ENCODE peak calls at places on chromosomes 13 and 19, in ten cellular contexts. One of them, this sample, is unnamed.
A peak's percentile ranks its signal among the peaks of the same experiment; 100 is the strongest.

GRCh38 chr13:89113744-89114143 is 1442.6 kb downstream of the SLITRK5 start:
- DNase-seq in progenitor cell of endocrine pancreas: no peak
- DNase-seq in posterior vena cava: no peak
- DNase-seq in NCI-H1092 treated with DMSO at 0.1 percent for 48 hours: no peak
- DNase-seq in NCI-H1048: no peak
- DNase-seq in fibroblast of gingiva: no peak
- DNase-seq in sciatic nerve: no peak
- DNase-seq in midbrain: no peak
- DNase-seq in AG08395: no peak
- DNase-seq in ACHN: no peak
- DNase-seq in this sample: no peak

GRCh38 chr13:99217461-99218101 is 16.9 kb downstream of the UBAC2 start:
- DNase-seq in progenitor cell of endocrine pancreas: no peak
- DNase-seq in posterior vena cava: no peak
- DNase-seq in NCI-H1092 treated with DMSO at 0.1 percent for 48 hours: peak; percentile 42
- DNase-seq in NCI-H1048: no peak
- DNase-seq in fibroblast of gingiva: no peak
- DNase-seq in sciatic nerve: no peak
- DNase-seq in midbrain: no peak
- DNase-seq in AG08395: no peak
- DNase-seq in ACHN: no peak
- DNase-seq in this sample: no peak

GRCh38 chr13:99442273-99442895 is 58.9 kb upstream of the TM9SF2 start:
- DNase-seq in progenitor cell of endocrine pancreas: no peak
- DNase-seq in posterior vena cava: no peak
- DNase-seq in NCI-H1092 treated with DMSO at 0.1 percent for 48 hours: peak; percentile 78
- DNase-seq in NCI-H1048: peak; percentile 4
- DNase-seq in fibroblast of gingiva: peak; percentile 32
- DNase-seq in sciatic nerve: no peak
- DNase-seq in midbrain: peak; percentile 40
- DNase-seq in AG08395: peak; percentile 62
- DNase-seq in ACHN: peak; percentile 53
- DNase-seq in this sample: peak; percentile 21

GRCh38 chr19:43533546-43534304 is 737 bp downstream of the ZNF575 start:
- DNase-seq in progenitor cell of endocrine pancreas: peak; percentile 96
- DNase-seq in posterior vena cava: peak; percentile 99
- DNase-seq in NCI-H1092 treated with DMSO at 0.1 percent for 48 hours: peak; percentile 75
- DNase-seq in NCI-H1048: peak; percentile 100
- DNase-seq in fibroblast of gingiva: peak; percentile 100
- DNase-seq in sciatic nerve: peak; percentile 100
- DNase-seq in midbrain: peak; percentile 83
- DNase-seq in AG08395: peak; percentile 98
- DNase-seq in ACHN: peak; percentile 95
- DNase-seq in this sample: peak; percentile 98

GRCh38 chr19:42496551-42497133 is 31.6 kb downstream of the CEACAM1 start:
- DNase-seq in progenitor cell of endocrine pancreas: no peak
- DNase-seq in posterior vena cava: no peak
- DNase-seq in NCI-H1092 treated with DMSO at 0.1 percent for 48 hours: no peak
- DNase-seq in NCI-H1048: no peak
- DNase-seq in fibroblast of gingiva: no peak
- DNase-seq in sciatic nerve: no peak
- DNase-seq in midbrain: no peak
- DNase-seq in AG08395: no peak
- DNase-seq in ACHN: no peak
- DNase-seq in this sample: no peak

GRCh38 chr13:21817878-21818277 is 147.0 kb downstream of the FGF9 start:
- DNase-seq in progenitor cell of endocrine pancreas: no peak
- DNase-seq in posterior vena cava: no peak
- DNase-seq in NCI-H1092 treated with DMSO at 0.1 percent for 48 hours: no peak
- DNase-seq in NCI-H1048: no peak
- DNase-seq in fibroblast of gingiva: no peak
- DNase-seq in sciatic nerve: no peak
- DNase-seq in midbrain: no peak
- DNase-seq in AG08395: no peak
- DNase-seq in ACHN: no peak
- DNase-seq in this sample: no peak

GRCh38 chr13:112711528-112712265 is 21.9 kb downstream of the ATP11A start:
- DNase-seq in progenitor cell of endocrine pancreas: peak; percentile 44
- DNase-seq in posterior vena cava: peak; percentile 94
- DNase-seq in NCI-H1092 treated with DMSO at 0.1 percent for 48 hours: peak; percentile 35
- DNase-seq in NCI-H1048: no peak
- DNase-seq in fibroblast of gingiva: peak; percentile 89
- DNase-seq in sciatic nerve: peak; percentile 83
- DNase-seq in midbrain: no peak
- DNase-seq in AG08395: peak; percentile 98
- DNase-seq in ACHN: peak; percentile 77
- DNase-seq in this sample: peak; percentile 63

GRCh38 chr19:14440049-14440448 is 6.9 kb downstream of the PKN1 start:
- DNase-seq in progenitor cell of endocrine pancreas: no peak
- DNase-seq in posterior vena cava: peak; percentile 94
- DNase-seq in NCI-H1092 treated with DMSO at 0.1 percent for 48 hours: no peak
- DNase-seq in NCI-H1048: no peak
- DNase-seq in fibroblast of gingiva: no peak
- DNase-seq in sciatic nerve: peak; percentile 79
- DNase-seq in midbrain: peak; percentile 15
- DNase-seq in AG08395: no peak
- DNase-seq in ACHN: no peak
- DNase-seq in this sample: no peak

GRCh38 chr13:50831510-50831909 is 12.0 kb downstream of the DLEU7 start:
- DNase-seq in progenitor cell of endocrine pancreas: no peak
- DNase-seq in posterior vena cava: no peak
- DNase-seq in NCI-H1092 treated with DMSO at 0.1 percent for 48 hours: no peak
- DNase-seq in NCI-H1048: no peak
- DNase-seq in fibroblast of gingiva: no peak
- DNase-seq in sciatic nerve: no peak
- DNase-seq in midbrain: no peak
- DNase-seq in AG08395: no peak
- DNase-seq in ACHN: no peak
- DNase-seq in this sample: no peak

GRCh38 chr19:5125376-5125775 is 156.5 kb downstream of the KDM4B start:
- DNase-seq in progenitor cell of endocrine pancreas: no peak
- DNase-seq in posterior vena cava: no peak
- DNase-seq in NCI-H1092 treated with DMSO at 0.1 percent for 48 hours: no peak
- DNase-seq in NCI-H1048: no peak
- DNase-seq in fibroblast of gingiva: no peak
- DNase-seq in sciatic nerve: no peak
- DNase-seq in midbrain: no peak
- DNase-seq in AG08395: no peak
- DNase-seq in ACHN: no peak
- DNase-seq in this sample: no peak

GRCh38 chr13:62747629-62748028 is 1332.0 kb upstream of the PCDH20 start:
- DNase-seq in progenitor cell of endocrine pancreas: no peak
- DNase-seq in posterior vena cava: no peak
- DNase-seq in NCI-H1092 treated with DMSO at 0.1 percent for 48 hours: no peak
- DNase-seq in NCI-H1048: no peak
- DNase-seq in fibroblast of gingiva: no peak
- DNase-seq in sciatic nerve: no peak
- DNase-seq in midbrain: no peak
- DNase-seq in AG08395: no peak
- DNase-seq in ACHN: peak; percentile 39
- DNase-seq in this sample: no peak

GRCh38 chr13:30132623-30133553 is 174.5 kb downstream of the KATNAL1 start:
- DNase-seq in progenitor cell of endocrine pancreas: peak; percentile 96
- DNase-seq in posterior vena cava: peak; percentile 99
- DNase-seq in NCI-H1092 treated with DMSO at 0.1 percent for 48 hours: peak; percentile 59
- DNase-seq in NCI-H1048: peak; percentile 76
- DNase-seq in fibroblast of gingiva: peak; percentile 85
- DNase-seq in sciatic nerve: peak; percentile 99
- DNase-seq in midbrain: peak; percentile 95
- DNase-seq in AG08395: peak; percentile 90
- DNase-seq in ACHN: peak; percentile 86
- DNase-seq in this sample: peak; percentile 62

GRCh38 chr13:87498681-87499080 is 172.5 kb upstream of the SLITRK5 start:
- DNase-seq in progenitor cell of endocrine pancreas: peak; percentile 22
- DNase-seq in posterior vena cava: no peak
- DNase-seq in NCI-H1092 treated with DMSO at 0.1 percent for 48 hours: no peak
- DNase-seq in NCI-H1048: no peak
- DNase-seq in fibroblast of gingiva: no peak
- DNase-seq in sciatic nerve: no peak
- DNase-seq in midbrain: no peak
- DNase-seq in AG08395: no peak
- DNase-seq in ACHN: peak; percentile 40
- DNase-seq in this sample: no peak

GRCh38 chr19:49588370-49589122 is 2.4 kb upstream of the PRR12 start:
- DNase-seq in progenitor cell of endocrine pancreas: no peak
- DNase-seq in posterior vena cava: no peak
- DNase-seq in NCI-H1092 treated with DMSO at 0.1 percent for 48 hours: no peak
- DNase-seq in NCI-H1048: no peak
- DNase-seq in fibroblast of gingiva: no peak
- DNase-seq in sciatic nerve: no peak
- DNase-seq in midbrain: no peak
- DNase-seq in AG08395: no peak
- DNase-seq in ACHN: no peak
- DNase-seq in this sample: no peak

GRCh38 chr13:73107970-73108369 is 49.2 kb downstream of the KLF5 start:
- DNase-seq in progenitor cell of endocrine pancreas: no peak
- DNase-seq in posterior vena cava: no peak
- DNase-seq in NCI-H1092 treated with DMSO at 0.1 percent for 48 hours: no peak
- DNase-seq in NCI-H1048: no peak
- DNase-seq in fibroblast of gingiva: no peak
- DNase-seq in sciatic nerve: no peak
- DNase-seq in midbrain: no peak
- DNase-seq in AG08395: no peak
- DNase-seq in ACHN: no peak
- DNase-seq in this sample: no peak

GRCh38 chr13:113170503-113170902 is 12.1 kb downstream of the PROZ start:
- DNase-seq in progenitor cell of endocrine pancreas: no peak
- DNase-seq in posterior vena cava: no peak
- DNase-seq in NCI-H1092 treated with DMSO at 0.1 percent for 48 hours: no peak
- DNase-seq in NCI-H1048: no peak
- DNase-seq in fibroblast of gingiva: no peak
- DNase-seq in sciatic nerve: no peak
- DNase-seq in midbrain: no peak
- DNase-seq in AG08395: no peak
- DNase-seq in ACHN: no peak
- DNase-seq in this sample: no peak

GRCh38 chr13:53821632-53822031 is 793.0 kb downstream of the OLFM4 start:
- DNase-seq in progenitor cell of endocrine pancreas: no peak
- DNase-seq in posterior vena cava: no peak
- DNase-seq in NCI-H1092 treated with DMSO at 0.1 percent for 48 hours: no peak
- DNase-seq in NCI-H1048: no peak
- DNase-seq in fibroblast of gingiva: no peak
- DNase-seq in sciatic nerve: no peak
- DNase-seq in midbrain: peak; percentile 11
- DNase-seq in AG08395: no peak
- DNase-seq in ACHN: no peak
- DNase-seq in this sample: no peak

GRCh38 chr13:101841687-101842086 is 389.2 kb downstream of the ITGBL1 start:
- DNase-seq in progenitor cell of endocrine pancreas: no peak
- DNase-seq in posterior vena cava: no peak
- DNase-seq in NCI-H1092 treated with DMSO at 0.1 percent for 48 hours: no peak
- DNase-seq in NCI-H1048: no peak
- DNase-seq in fibroblast of gingiva: no peak
- DNase-seq in sciatic nerve: no peak
- DNase-seq in midbrain: no peak
- DNase-seq in AG08395: no peak
- DNase-seq in ACHN: no peak
- DNase-seq in this sample: no peak

GRCh38 chr19:46471116-46471733 is at the start of gene PNMA8A:
- DNase-seq in progenitor cell of endocrine pancreas: peak; percentile 87
- DNase-seq in posterior vena cava: peak; percentile 94
- DNase-seq in NCI-H1092 treated with DMSO at 0.1 percent for 48 hours: peak; percentile 88
- DNase-seq in NCI-H1048: no peak
- DNase-seq in fibroblast of gingiva: peak; percentile 50
- DNase-seq in sciatic nerve: peak; percentile 82
- DNase-seq in midbrain: peak; percentile 81
- DNase-seq in AG08395: peak; percentile 72
- DNase-seq in ACHN: peak; percentile 31
- DNase-seq in this sample: no peak

GRCh38 chr19:51002542-51003311 is 1.3 kb upstream of the KLK8 start:
- DNase-seq in progenitor cell of endocrine pancreas: no peak
- DNase-seq in posterior vena cava: peak; percentile 70
- DNase-seq in NCI-H1092 treated with DMSO at 0.1 percent for 48 hours: no peak
- DNase-seq in NCI-H1048: peak; percentile 38
- DNase-seq in fibroblast of gingiva: no peak
- DNase-seq in sciatic nerve: peak; percentile 76
- DNase-seq in midbrain: no peak
- DNase-seq in AG08395: no peak
- DNase-seq in ACHN: no peak
- DNase-seq in this sample: peak; percentile 9

GRCh38 chr19:50854636-50855410 is at the start of gene KLK3:
- DNase-seq in progenitor cell of endocrine pancreas: no peak
- DNase-seq in posterior vena cava: no peak
- DNase-seq in NCI-H1092 treated with DMSO at 0.1 percent for 48 hours: no peak
- DNase-seq in NCI-H1048: no peak
- DNase-seq in fibroblast of gingiva: no peak
- DNase-seq in sciatic nerve: no peak
- DNase-seq in midbrain: no peak
- DNase-seq in AG08395: no peak
- DNase-seq in ACHN: no peak
- DNase-seq in this sample: no peak

GRCh38 chr13:41580345-41580744 is 123.0 kb downstream of the RGCC start:
- DNase-seq in progenitor cell of endocrine pancreas: no peak
- DNase-seq in posterior vena cava: no peak
- DNase-seq in NCI-H1092 treated with DMSO at 0.1 percent for 48 hours: no peak
- DNase-seq in NCI-H1048: no peak
- DNase-seq in fibroblast of gingiva: no peak
- DNase-seq in sciatic nerve: no peak
- DNase-seq in midbrain: no peak
- DNase-seq in AG08395: no peak
- DNase-seq in ACHN: no peak
- DNase-seq in this sample: no peak

GRCh38 chr19:5993516-5994406 is 15.8 kb upstream of the RANBP3 start:
- DNase-seq in progenitor cell of endocrine pancreas: no peak
- DNase-seq in posterior vena cava: no peak
- DNase-seq in NCI-H1092 treated with DMSO at 0.1 percent for 48 hours: no peak
- DNase-seq in NCI-H1048: no peak
- DNase-seq in fibroblast of gingiva: peak; percentile 43
- DNase-seq in sciatic nerve: no peak
- DNase-seq in midbrain: no peak
- DNase-seq in AG08395: peak; percentile 44
- DNase-seq in ACHN: no peak
- DNase-seq in this sample: no peak

GRCh38 chr13:105773887-105774538 is 761.4 kb downstream of the EFNB2 start:
- DNase-seq in progenitor cell of endocrine pancreas: no peak
- DNase-seq in posterior vena cava: no peak
- DNase-seq in NCI-H1092 treated with DMSO at 0.1 percent for 48 hours: no peak
- DNase-seq in NCI-H1048: no peak
- DNase-seq in fibroblast of gingiva: no peak
- DNase-seq in sciatic nerve: no peak
- DNase-seq in midbrain: no peak
- DNase-seq in AG08395: no peak
- DNase-seq in ACHN: peak; percentile 89
- DNase-seq in this sample: no peak

GRCh38 chr19:33610588-33610987 is 11.2 kb upstream of the CHST8 start:
- DNase-seq in progenitor cell of endocrine pancreas: no peak
- DNase-seq in posterior vena cava: no peak
- DNase-seq in NCI-H1092 treated with DMSO at 0.1 percent for 48 hours: no peak
- DNase-seq in NCI-H1048: no peak
- DNase-seq in fibroblast of gingiva: no peak
- DNase-seq in sciatic nerve: no peak
- DNase-seq in midbrain: no peak
- DNase-seq in AG08395: no peak
- DNase-seq in ACHN: no peak
- DNase-seq in this sample: no peak

GRCh38 chr19:9187191-9187590 is 8.4 kb downstream of the OR7D2 start:
- DNase-seq in progenitor cell of endocrine pancreas: no peak
- DNase-seq in posterior vena cava: no peak
- DNase-seq in NCI-H1092 treated with DMSO at 0.1 percent for 48 hours: no peak
- DNase-seq in NCI-H1048: no peak
- DNase-seq in fibroblast of gingiva: no peak
- DNase-seq in sciatic nerve: no peak
- DNase-seq in midbrain: no peak
- DNase-seq in AG08395: no peak
- DNase-seq in ACHN: no peak
- DNase-seq in this sample: no peak

GRCh38 chr13:44718467-44718866 is 142.3 kb upstream of the TSC22D1 start:
- DNase-seq in progenitor cell of endocrine pancreas: no peak
- DNase-seq in posterior vena cava: no peak
- DNase-seq in NCI-H1092 treated with DMSO at 0.1 percent for 48 hours: no peak
- DNase-seq in NCI-H1048: no peak
- DNase-seq in fibroblast of gingiva: no peak
- DNase-seq in sciatic nerve: no peak
- DNase-seq in midbrain: no peak
- DNase-seq in AG08395: no peak
- DNase-seq in ACHN: no peak
- DNase-seq in this sample: no peak

GRCh38 chr13:111953546-111954178 is 113.3 kb upstream of the SOX1 start:
- DNase-seq in progenitor cell of endocrine pancreas: no peak
- DNase-seq in posterior vena cava: no peak
- DNase-seq in NCI-H1092 treated with DMSO at 0.1 percent for 48 hours: no peak
- DNase-seq in NCI-H1048: no peak
- DNase-seq in fibroblast of gingiva: no peak
- DNase-seq in sciatic nerve: peak; percentile 44
- DNase-seq in midbrain: no peak
- DNase-seq in AG08395: no peak
- DNase-seq in ACHN: no peak
- DNase-seq in this sample: no peak